ENCODE peak calls at places on chromosomes 2 and 18, in seven cellular contexts. S is K562, H is fibroblast of lung, X is neural progenitor cell, W is heart left ventricle, B is body of pancreas, Y is endothelial cell of umbilical vein. R is an unnamed sample.

GRCh38 chr2:37350034-37350433 is 5.6 kb downstream of the QPCT start:
- DNase-seq in Y (no peak), S (no peak), X (no peak), W (no peak), H (no peak), B (peak; percentile 29), R (no peak)

GRCh38 chr18:57135705-57136104 is 11.2 kb upstream of the BOD1L2 start:
- DNase-seq in Y (no peak), S (no peak), H (no peak), X (no peak), B (no peak), W (no peak), R (no peak)

GRCh38 chr2:230896346-230897115 is 28.5 kb downstream of the GPR55 start:
- DNase-seq in H (no peak), B (no peak), X (no peak), Y (no peak), S (no peak), W (peak; percentile 43), R (no peak)

GRCh38 chr2:179877601-179878364 is 16.4 kb upstream of the ZNF385B start:
- DNase-seq in Y (no peak), B (no peak), H (peak; percentile 11), W (no peak), X (no peak), S (no peak), R (no peak)

GRCh38 chr2:95345415-95346235 is 48.5 kb downstream of the KCNIP3 start:
- DNase-seq in B (peak; percentile 81), Y (peak; percentile 66), X (peak; percentile 89), S (peak; percentile 89), H (peak; percentile 79), W (peak; percentile 92), R (peak; percentile 86)

GRCh38 chr18:44130365-44130942 is 550.2 kb upstream of the SETBP1 start:
- DNase-seq in X (peak; percentile 75), Y (peak; percentile 69), W (no peak), S (peak; percentile 3), H (peak; percentile 31), B (peak; percentile 16), R (no peak)

GRCh38 chr2:1132328-1132964 is 181.8 kb downstream of the SNTG2 start:
- DNase-seq in B (no peak), H (no peak), Y (no peak), S (no peak), X (no peak), W (no peak), R (no peak)

GRCh38 chr2:85750509-85751299 is 3.1 kb upstream of the ATOH8 start:
- DNase-seq in H (peak; percentile 52), Y (peak; percentile 72), X (peak; percentile 76), B (peak; percentile 81), W (peak; percentile 82), S (peak; percentile 71), R (peak; percentile 80)

GRCh38 chr2:128834203-128834602 is 515.5 kb upstream of the HS6ST1 start:
- DNase-seq in Y (no peak), S (no peak), X (no peak), H (no peak), W (no peak), B (peak; percentile 30), R (no peak)

GRCh38 chr2:237074211-237074993 is 11.3 kb upstream of the COPS8 start:
- DNase-seq in B (no peak), Y (peak; percentile 52), H (peak; percentile 52), X (no peak), S (no peak), W (no peak), R (no peak)

GRCh38 chr18:8480506-8481328 is 128.5 kb upstream of the RAB12 start:
- DNase-seq in X (peak; percentile 76), Y (peak; percentile 50), S (peak; percentile 30), H (peak; percentile 60), B (peak; percentile 51), W (no peak), R (peak; percentile 30)

GRCh38 chr2:150872919-150873772 is 385.7 kb upstream of the RND3 start:
- DNase-seq in X (peak; percentile 25), S (no peak), Y (no peak), W (no peak), H (no peak), B (no peak), R (peak; percentile 59)

GRCh38 chr2:180656455-180656847 is 324.0 kb upstream of the UBE2E3 start:
- DNase-seq in H (peak; percentile 87), W (no peak), B (no peak), S (no peak), X (no peak), Y (no peak), R (no peak)

GRCh38 chr2:193695367-193695766 is 1500.6 kb upstream of the TMEFF2 start:
- DNase-seq in B (no peak), Y (peak; percentile 70), H (peak; percentile 34), W (no peak), X (peak; percentile 31), S (no peak), R (peak; percentile 12)

GRCh38 chr2:215718890-215719289 is 283.0 kb upstream of the FN1 start:
- DNase-seq in H (no peak), B (no peak), W (no peak), Y (peak; percentile 83), S (no peak), X (no peak), R (no peak)

GRCh38 chr2:239226677-239227076 is 174.1 kb downstream of the HDAC4 start:
- DNase-seq in Y (no peak), X (no peak), W (no peak), H (no peak), S (no peak), B (no peak), R (peak; percentile 47)

GRCh38 chr2:200812122-200813022 is 662 bp downstream of the BZW1 start:
- DNase-seq in B (peak; percentile 82), Y (peak; percentile 70), X (peak; percentile 79), W (peak; percentile 87), S (peak; percentile 66), H (peak; percentile 64), R (peak; percentile 90)

GRCh38 chr2:134283701-134284100 is 29.8 kb downstream of the MGAT5 start:
- DNase-seq in X (no peak), H (no peak), B (no peak), W (no peak), S (no peak), Y (no peak), R (no peak)

GRCh38 chr2:128260239-128261138 is 58.2 kb downstream of the HS6ST1 start:
- DNase-seq in H (peak; percentile 94), W (no peak), B (peak; percentile 38), Y (peak; percentile 59), X (peak; percentile 83), S (no peak), R (peak; percentile 84)

GRCh38 chr2:10297950-10298349 is 4.8 kb upstream of the HPCAL1 start:
- DNase-seq in Y (peak; percentile 78), W (peak; percentile 69), B (peak; percentile 73), X (no peak), S (peak; percentile 75), H (peak; percentile 84), R (peak; percentile 80)

GRCh38 chr2:97676620-97677019 is 7.1 kb downstream of the C2orf92 start:
- DNase-seq in X (no peak), W (no peak), S (no peak), H (no peak), Y (no peak), B (no peak), R (no peak)

GRCh38 chr2:196453613-196454047 is 185.9 kb upstream of the CCDC150 start:
- DNase-seq in W (no peak), Y (peak; percentile 78), X (peak; percentile 63), H (peak; percentile 48), B (peak; percentile 31), S (peak; percentile 20), R (peak; percentile 71)

GRCh38 chr2:6846967-6847695 is 18.6 kb downstream of the CMPK2 start:
- DNase-seq in H (no peak), B (no peak), W (no peak), X (no peak), Y (no peak), S (peak; percentile 87), R (no peak)
- H3K9me3 ChIP-seq in H (no peaks in the 10 kb centered on the region), B (peaks cover 62% of the 10 kb centered on the region), W (peaks cover 90% of the 10 kb centered on the region), X (peaks cover 12% of the 10 kb centered on the region), Y (peaks cover 4% of the 10 kb centered on the region), S (peaks cover 39% of the 10 kb centered on the region), R (no peaks in the 10 kb centered on the region)

GRCh38 chr2:112149866-112150435 is 11.8 kb downstream of the FBLN7 start:
- DNase-seq in X (no peak), H (no peak), S (no peak), B (no peak), W (no peak), Y (no peak), R (no peak)

GRCh38 chr2:112151701-112152440 is 13.7 kb downstream of the FBLN7 start:
- DNase-seq in S (no peak), Y (no peak), H (no peak), B (no peak), X (no peak), W (no peak), R (peak; percentile 27)

GRCh38 chr2:112150447-112150846 is 12.3 kb downstream of the FBLN7 start:
- DNase-seq in Y (peak; percentile 55), S (no peak), B (peak; percentile 49), X (no peak), H (peak; percentile 92), W (no peak), R (peak; percentile 25)

GRCh38 chr2:112150851-112151250 is 12.7 kb downstream of the FBLN7 start:
- DNase-seq in Y (no peak), B (no peak), X (no peak), S (no peak), H (no peak), W (no peak), R (no peak)

GRCh38 chr2:112151275-112151674 is 13.1 kb downstream of the FBLN7 start:
- DNase-seq in B (no peak), X (no peak), W (no peak), H (no peak), S (no peak), Y (no peak), R (no peak)
- H3K4me1 ChIP-seq in B (no peaks in the 10 kb centered on the region), X (peaks cover 13% of the 10 kb centered on the region), W (no peaks in the 10 kb centered on the region), H (peaks cover 7% of the 10 kb centered on the region), S (no peaks in the 10 kb centered on the region), Y (peaks cover 18% of the 10 kb centered on the region), R (no peaks in the 10 kb centered on the region)

GRCh38 chr2:235779444-235779896 is 285.6 kb downstream of the AGAP1 start:
- DNase-seq in X (peak; percentile 86), W (peak; percentile 84), S (peak; percentile 56), H (peak; percentile 54), B (peak; percentile 78), Y (peak; percentile 74), R (peak; percentile 73)
- TF ChIP-seq CTCF in X (peak; percentile 91), W (peak; percentile 77), S (peak; percentile 69), H (peak; percentile 90), B (peak; percentile 66), Y (peak; percentile 90), R (peak; percentile 81)

DNA sequence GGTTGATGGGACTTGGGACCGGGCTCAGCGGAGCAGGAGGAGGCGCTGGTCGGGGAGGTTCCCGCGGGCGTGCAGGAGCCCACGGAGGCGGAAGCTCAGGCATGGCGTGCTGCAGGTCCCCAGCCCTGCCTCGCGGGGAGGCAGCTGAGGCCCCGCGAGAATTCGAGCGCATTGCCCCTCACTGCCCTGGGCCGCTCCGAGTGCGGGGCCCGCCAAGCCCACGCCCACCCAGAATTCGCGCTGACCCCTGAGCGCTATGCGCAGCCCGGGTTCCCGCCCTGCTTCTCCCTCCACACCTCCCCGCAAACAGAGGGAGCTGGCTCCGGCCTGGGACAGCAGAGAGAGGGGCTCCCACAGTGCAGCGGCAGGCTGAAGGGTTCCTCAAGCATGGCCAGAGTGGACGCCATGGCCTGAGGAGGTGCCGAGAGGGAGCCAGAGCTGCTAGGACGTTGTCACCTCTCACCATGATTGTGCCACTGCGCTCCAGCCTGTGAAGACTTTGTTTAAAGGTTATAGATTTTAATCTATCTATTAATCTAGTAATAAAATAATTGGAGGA is 357.2 kb upstream of the RGPD4 start:
- DNase-seq in X (no peak), B (no peak), W (no peak), S (no peak), H (no peak), Y (no peak), R (no peak)
- H3K9me3 ChIP-seq in X (peaks cover 4% of the 10 kb centered on the region), B (no peaks in the 10 kb centered on the region), W (peaks cover 3% of the 10 kb centered on the region), S (no peaks in the 10 kb centered on the region), H (no peaks in the 10 kb centered on the region), Y (no peaks in the 10 kb centered on the region), R (no peaks in the 10 kb centered on the region)

GRCh38 chr18:4586729-4587128 is 131.6 kb upstream of the DLGAP1 start:
- DNase-seq in H (no peak), S (no peak), Y (no peak), W (no peak), X (no peak), B (no peak), R (no peak)
- H3K4me1 ChIP-seq in H (no peaks in the 10 kb centered on the region), S (no peaks in the 10 kb centered on the region), Y (no peaks in the 10 kb centered on the region), W (no peaks in the 10 kb centered on the region), X (peaks cover 9% of the 10 kb centered on the region), B (no peaks in the 10 kb centered on the region), R (no peaks in the 10 kb centered on the region)

R was measured in adrenal gland.